ENCODE peak calls at places on chromosomes 4 and X, in nine cellular contexts. V, K, R, B, X, T, O, A and F are unnamed samples.

GRCh38 chrX:7485041-7485440 is 337.1 kb upstream of the PUDP start:
- DNase-seq in B (no peak), A (no peak), V (no peak), K (no peak), X (no peak), R (no peak), T (no peak), O (no peak), F (no peak)

GRCh38 chr4:175784986-175785525 is 27.0 kb downstream of the GPM6A start:
- DNase-seq in O (no peak), A (no peak), K (no peak), V (no peak), X (no peak), R (no peak), T (no peak), B (no peak), F (no peak)

GRCh38 chrX:17377795-17378194 is 2.8 kb downstream of the NHS start:
- DNase-seq in B (peak; percentile 13), V (no peak), O (no peak), X (no peak), A (no peak), R (no peak), T (no peak), K (no peak), F (no peak)

GRCh38 chr4:147820975-147821374 is 89.1 kb downstream of the ARHGAP10 start:
- DNase-seq in T (no peak), X (no peak), R (no peak), K (no peak), V (no peak), O (no peak), A (no peak), B (no peak), F (no peak)

GRCh38 chr4:99117876-99118693 is 26.0 kb downstream of the ADH4 start:
- DNase-seq in R (no peak), B (peak; percentile 58), A (no peak), K (peak; percentile 24), X (peak; percentile 63), T (no peak), V (no peak), O (no peak), F (no peak)

GRCh38 chr4:1116837-1117236 is 3.5 kb upstream of the RNF212 start:
- DNase-seq in R (no peak), V (no peak), X (peak; percentile 11), T (no peak), B (peak; percentile 36), O (no peak), A (no peak), K (no peak), F (no peak)

GRCh38 chrX:113947548-113947947 is 636.3 kb upstream of the HTR2C start:
- DNase-seq in K (no peak), R (no peak), B (no peak), X (no peak), V (peak; percentile 18), T (no peak), A (no peak), O (no peak), F (no peak)

GRCh38 chrX:71923516-71923915 is 12.9 kb downstream of the NHSL2 start:
- DNase-seq in R (no peak), T (no peak), X (peak; percentile 25), B (peak; percentile 73), O (no peak), K (no peak), V (no peak), A (no peak), F (no peak)

GRCh38 chrX:118420462-118420861 is 74.6 kb downstream of the WDR44 start:
- DNase-seq in X (peak; percentile 41), V (no peak), O (no peak), A (no peak), B (peak; percentile 28), R (no peak), K (no peak), T (no peak), F (no peak)

GRCh38 chrX:53288173-53288572 is 6.8 kb upstream of the IQSEC2 start:
- DNase-seq in O (peak; percentile 67), B (no peak), R (no peak), K (no peak), V (peak; percentile 43), T (no peak), A (no peak), X (peak; percentile 11), F (peak; percentile 65)

GRCh38 chr4:155546451-155546850 is 120.2 kb upstream of the GUCY1A1 start:
- DNase-seq in K (no peak), T (no peak), R (no peak), O (no peak), A (no peak), X (no peak), V (no peak), B (peak; percentile 20), F (no peak)

GRCh38 chrX:110006826-110007375 is 4.0 kb downstream of the TMEM164 start:
- DNase-seq in B (peak; percentile 14), R (no peak), A (no peak), V (no peak), K (no peak), T (no peak), O (no peak), X (peak; percentile 24), F (no peak)

GRCh38 chrX:16836371-16836770 is 33.8 kb downstream of the RBBP7 start:
- DNase-seq in X (peak; percentile 49), B (peak; percentile 23), A (peak; percentile 57), R (no peak), T (no peak), K (peak; percentile 13), V (peak; percentile 59), O (no peak), F (no peak)

GRCh38 chr4:184815046-184815877 is 10.5 kb downstream of the ACSL1 start:
- DNase-seq in R (no peak), K (peak; percentile 76), X (peak; percentile 67), O (peak; percentile 80), T (no peak), B (peak; percentile 80), V (peak; percentile 87), A (peak; percentile 24), F (peak; percentile 70)

DNA sequence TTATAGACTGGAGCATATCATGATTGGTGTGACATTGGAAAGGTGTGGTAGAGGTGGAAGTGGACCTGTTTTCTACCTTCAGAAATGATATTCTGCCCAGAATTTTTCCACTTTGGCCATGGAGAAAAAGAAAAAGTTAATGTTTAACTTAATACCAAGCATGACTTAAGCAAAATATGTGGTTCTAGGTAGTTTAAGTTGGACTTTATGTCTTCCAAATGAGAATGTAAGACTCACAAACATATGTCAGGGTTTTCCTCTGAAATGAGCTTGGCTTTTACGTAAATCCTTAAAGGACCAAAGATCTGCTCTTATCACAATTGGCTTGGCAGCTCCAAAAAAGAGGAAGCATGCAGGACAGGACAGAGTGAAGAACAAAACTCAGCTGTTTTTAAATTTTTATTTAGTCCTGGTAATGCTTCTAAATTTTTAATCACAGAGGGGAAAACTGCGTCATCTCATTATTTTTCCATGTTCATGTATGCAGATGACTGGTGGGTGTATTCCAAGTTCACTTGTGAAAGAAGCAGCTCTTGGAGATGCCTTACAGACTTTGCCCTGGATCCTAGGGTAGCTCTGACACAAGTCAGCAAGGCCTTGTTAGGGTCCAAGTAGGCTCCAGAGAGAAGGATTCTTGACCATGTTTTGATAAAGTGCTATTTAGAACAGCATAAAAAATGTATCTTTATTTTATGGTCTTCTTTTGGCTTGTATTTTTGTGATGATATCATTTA is 98.2 kb downstream of the ANK2 start:
- DNase-seq in R (no peak), A (no peak), T (no peak), X (no peak), O (no peak), V (no peak), B (peak; percentile 14), K (no peak), F (no peak)
- H3K4me3 ChIP-seq in R (no peak overlapping the region), A (no peak overlapping the region), T (peak overlapping the region; percentile 66), X (no peak overlapping the region), O (peak overlapping the region; percentile 63), V (peak overlapping the region; percentile 27), B (peak overlapping the region; percentile 80), K (no peak overlapping the region), F (no peak overlapping the region)

DNA sequence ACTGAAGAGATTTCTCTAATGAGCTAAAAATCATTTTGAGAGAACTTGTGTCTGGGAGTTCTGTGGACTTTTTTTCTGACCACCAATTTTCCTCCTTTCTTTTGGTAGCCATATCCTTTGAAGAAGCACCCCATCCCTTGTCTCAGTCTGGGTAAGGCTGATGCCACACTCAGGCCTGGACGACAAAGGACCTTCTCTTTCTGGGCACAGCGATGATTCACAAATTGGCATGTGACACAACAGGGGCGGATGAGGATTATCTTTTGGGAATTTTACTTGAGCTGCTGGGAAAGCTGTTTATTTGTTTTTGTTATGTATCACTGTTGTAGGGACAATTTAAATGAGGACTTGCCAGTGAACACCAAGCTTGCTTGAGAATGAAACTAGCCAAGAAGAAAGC is 233.3 kb upstream of the HAND2 start:
- DNase-seq in K (no peak), B (no peak), R (no peak), V (no peak), T (no peak), X (no peak), O (no peak), A (no peak), F (no peak)
- H3K4me3 ChIP-seq in K (no peak overlapping the region), B (no peak overlapping the region), R (no peak overlapping the region), V (no peak overlapping the region), T (no peak overlapping the region), X (no peak overlapping the region), O (no peak overlapping the region), A (no peak overlapping the region), F (no peak overlapping the region)

GRCh38 chr4:113975578-113975977 is 3.9 kb downstream of the ARSJ start:
- DNase-seq in B (no peak), V (no peak), O (no peak), A (no peak), R (no peak), X (no peak), T (no peak), K (no peak), F (no peak)
- H3K4me3 ChIP-seq in B (peak overlapping the region; percentile 89), V (no peak overlapping the region), O (peak overlapping the region; percentile 74), A (no peak overlapping the region), R (peak overlapping the region; percentile 28), X (peak overlapping the region; percentile 94), T (peak overlapping the region; percentile 80), K (no peak overlapping the region), F (peak overlapping the region; percentile 92)

GRCh38 chr4:27040351-27040750 is 179.7 kb downstream of the STIM2 start:
- DNase-seq in T (no peak), A (no peak), B (no peak), R (no peak), V (no peak), X (no peak), K (peak; percentile 28), O (no peak), F (no peak)

GRCh38 chr4:27046851-27047250 is 186.2 kb downstream of the STIM2 start:
- DNase-seq in K (no peak), R (no peak), O (no peak), B (no peak), X (no peak), V (no peak), A (no peak), T (no peak), F (no peak)

GRCh38 chr4:27043200-27043599 is 182.6 kb downstream of the STIM2 start:
- DNase-seq in T (no peak), B (no peak), K (no peak), A (no peak), X (no peak), O (no peak), V (no peak), R (no peak), F (no peak)

DNA sequence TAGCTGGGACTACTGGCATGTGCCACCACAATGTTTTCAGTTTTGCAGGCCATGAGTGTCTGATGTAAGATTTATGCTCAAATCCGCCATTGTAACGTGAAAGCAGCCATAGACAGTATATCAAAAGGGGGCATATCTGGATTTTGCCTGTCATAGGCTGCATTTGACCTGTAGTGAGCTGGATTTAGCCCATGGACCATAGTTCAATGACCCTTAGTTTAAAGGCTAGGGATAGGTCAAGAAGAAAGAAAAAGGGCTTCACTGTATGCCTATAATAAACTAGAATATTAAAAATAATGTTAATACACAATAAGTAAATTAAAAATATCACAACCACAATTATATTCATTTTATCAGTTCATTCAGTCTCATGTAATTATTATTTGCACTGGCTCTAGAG is 181.8 kb downstream of the STIM2 start:
- DNase-seq in B (no peak), T (no peak), R (no peak), V (no peak), O (no peak), X (no peak), K (no peak), A (no peak), F (no peak)
- H3K4me3 ChIP-seq in B (no peak overlapping the region), T (no peak overlapping the region), R (no peak overlapping the region), V (no peak overlapping the region), O (no peak overlapping the region), X (no peak overlapping the region), K (no peak overlapping the region), A (no peak overlapping the region), F (no peak overlapping the region)